ENCODE peak calls at places on chromosomes 2 and 18, in seven cellular contexts. E is IMR-90, D is Peyer's patch, O is heart left ventricle, F is transverse colon, K is adrenal gland, C is breast epithelium. Z is an unnamed sample.

GRCh38 chr18:55593888-55594287 is 5.9 kb upstream of the TCF4 start:
- DNase-seq in D (no peak), O (no peak), F (no peak), C (no peak), K (no peak), E (peak), Z (no peak)

GRCh38 chr2:238127165-238128060 is 11.1 kb upstream of the KLHL30 start:
- DNase-seq in F (no peak), E (peak), O (no peak), C (no peak), D (no peak), K (peak), Z (no peak)

GRCh38 chr2:163775304-163775703 is 39.5 kb upstream of the FIGN start:
- DNase-seq in K (no peak), E (no peak), O (no peak), C (no peak), D (no peak), F (no peak), Z (no peak)

GRCh38 chr18:8948471-8949149 is 153.9 kb upstream of the NDUFV2 start:
- DNase-seq in F (no peak), K (no peak), O (no peak), C (no peak), D (no peak), E (peak), Z (no peak)

GRCh38 chr18:59612461-59612860 is 84.8 kb downstream of the CCBE1 start:
- DNase-seq in F (no peak), C (no peak), E (peak), O (no peak), K (peak), D (no peak), Z (no peak)

GRCh38 chr2:73084971-73085370 is 13.5 kb upstream of the SFXN5 start:
- DNase-seq in O (no peak), E (no peak), F (no peak), D (no peak), K (no peak), C (no peak), Z (no peak)

GRCh38 chr2:26768759-26769500 is 4.8 kb downstream of the SLC35F6 start:
- DNase-seq in F (peak), D (peak), E (no peak), C (peak), K (peak), O (peak), Z (peak)

GRCh38 chr18:50186385-50186784 is 8.6 kb downstream of the MYO5B start:
- DNase-seq in D (no peak), F (no peak), K (no peak), E (no peak), O (no peak), C (no peak), Z (no peak)

GRCh38 chr2:72952110-72952823 is 34.9 kb downstream of the EMX1 start:
- DNase-seq in E (no peak), K (no peak), C (no peak), D (no peak), O (no peak), F (no peak), Z (no peak)

GRCh38 chr2:214378455-214379103 is 32.3 kb upstream of the VWC2L start:
- DNase-seq in O (no peak), D (no peak), E (no peak), F (no peak), K (no peak), C (peak), Z (no peak)

GRCh38 chr2:7593286-7593685 is 676.1 kb downstream of the RNF144A start:
- DNase-seq in O (no peak), K (no peak), E (no peak), C (no peak), F (no peak), D (no peak), Z (no peak)

GRCh38 chr18:79361766-79362522 is 33.8 kb upstream of the NFATC1 start:
- DNase-seq in F (no peak), E (peak), O (no peak), C (no peak), D (no peak), K (no peak), Z (no peak)

GRCh38 chr2:42812899-42813479 is 20.6 kb upstream of the HAAO start:
- DNase-seq in K (no peak), F (no peak), D (no peak), C (peak), O (no peak), E (peak), Z (no peak)

GRCh38 chr2:23198316-23199114 is 186.5 kb upstream of the KLHL29 start:
- DNase-seq in F (no peak), O (no peak), D (no peak), K (no peak), E (no peak), C (no peak), Z (no peak)

GRCh38 chr2:173249661-173250641 is 104.7 kb upstream of the CDCA7 start:
- DNase-seq in D (no peak), O (no peak), C (no peak), E (no peak), K (no peak), F (no peak), Z (no peak)

GRCh38 chr18:8277270-8277669 is 332.0 kb upstream of the RAB12 start:
- DNase-seq in D (no peak), F (no peak), E (peak), C (no peak), K (no peak), O (no peak), Z (no peak)

GRCh38 chr2:30971291-30972025 is 164.2 kb upstream of the CAPN13 start:
- DNase-seq in O (no peak), K (no peak), C (no peak), F (no peak), D (no peak), E (no peak), Z (no peak)
- TF ChIP-seq POLR2A in O (no peak), K (no peak), C (no peak), F (no peak), D (no peak), E (no peak), Z (no peak)

GRCh38 chr2:20797096-20797495 is 25.8 kb downstream of the LDAH start:
- DNase-seq in D (no peak), O (no peak), C (no peak), K (no peak), E (no peak), F (no peak), Z (no peak)
- H3K27ac ChIP-seq in D (no peak), O (no peak), C (no peak), K (peak), E (no peak), F (no peak), Z (no peak)

DNA sequence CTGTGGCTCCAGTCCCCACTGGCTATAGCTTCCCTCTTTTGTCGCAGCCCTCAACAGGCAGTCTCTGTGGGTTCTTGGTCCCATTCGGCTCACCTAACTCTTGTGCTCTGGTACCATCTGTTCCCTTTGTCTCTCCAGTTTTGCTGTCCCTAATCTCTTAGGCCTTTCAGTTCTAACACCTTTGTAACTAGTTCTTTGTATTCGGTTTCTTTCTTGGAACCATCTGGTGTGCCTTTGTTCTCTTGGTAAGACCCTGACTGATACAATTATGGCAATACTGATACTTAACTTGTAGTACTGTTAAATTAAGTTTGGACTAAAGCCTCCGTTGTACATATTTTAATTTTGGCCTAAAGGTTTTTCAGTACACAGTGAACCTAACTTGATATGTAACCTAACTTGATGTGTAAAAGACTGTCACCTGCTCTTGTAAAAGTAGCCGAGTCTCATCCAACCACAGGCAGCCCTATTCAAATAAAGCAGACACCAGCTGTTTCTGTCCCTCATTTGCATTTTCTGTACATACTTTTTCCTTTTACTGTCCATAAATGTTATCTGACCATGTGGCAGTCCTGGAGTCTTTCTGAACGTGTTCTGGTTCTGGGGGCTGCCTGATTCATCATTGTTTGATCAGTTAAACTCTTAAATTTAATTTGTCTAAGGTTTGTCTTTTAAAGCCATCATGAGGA is 4.8 kb upstream of the MRPL44 start:
- DNase-seq in O (no peak), C (no peak), K (no peak), F (no peak), D (no peak), E (no peak), Z (no peak)
- TF ChIP-seq POLR2A in O (no peak), C (no peak), K (no peak), F (no peak), D (no peak), E (no peak), Z (no peak)

DNA sequence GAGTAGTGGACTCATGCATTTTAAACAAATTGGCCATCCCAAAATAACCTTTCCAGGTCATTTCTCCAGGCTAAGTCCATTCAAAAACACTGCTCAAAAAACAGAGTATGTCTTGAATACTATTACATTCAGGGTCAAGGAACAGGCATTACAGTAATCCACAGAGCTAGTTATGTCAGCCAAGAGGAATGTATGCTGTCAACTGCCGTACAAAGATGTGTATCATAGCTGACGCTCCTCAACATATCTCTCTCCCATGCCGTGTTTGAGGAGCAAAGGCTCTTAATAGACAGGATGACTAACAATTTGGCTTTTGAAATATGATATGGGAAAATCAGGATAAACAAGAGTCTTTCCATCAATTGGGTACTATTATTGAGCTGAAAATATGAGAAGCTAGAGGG is 68.8 kb upstream of the KCTD1 start:
- DNase-seq in K (no peak), C (no peak), O (no peak), D (no peak), E (peak), F (no peak), Z (no peak)
- H3K27ac ChIP-seq in K (no peak), C (peak), O (no peak), D (no peak), E (no peak), F (no peak), Z (no peak)